ENCODE peak calls at places on chromosomes 4 and X, in nine cellular contexts. Z is EL; K is NCI-H524; Y is activated naive CD8-positive, alpha-beta T cell treated with anti-CD3 and anti-CD28 coated beads, Interleukin-2, amount 50 U/mL, for 24 hours; J is stimulated activated CD4-positive, alpha-beta T cell treated with anti-CD3 and anti-CD28 coated beads, Interleukin-15, amount 100 ng/mL, for 24 hours; P is coronary artery; O is NCI-H1436; G is ELR; C is HEK293T. R is an unnamed sample.

GRCh38 chr4:19408488-19408887 is 843.2 kb upstream of the SLIT2 start:
- DNase-seq in Z (no peak), K (no peak), Y (no peak), J (no peak), P (no peak), O (no peak), G (no peak), C (no peak), R (no peak)

GRCh38 chr4:151324124-151324448 is 1.3 kb downstream of the SH3D19 start:
- DNase-seq in Z (no peak), K (no peak), Y (no peak), J (no peak), P (no peak), O (no peak), G (no peak), C (no peak), R (no peak)

GRCh38 chrX:46254623-46255022 is 290.6 kb downstream of the ZNF674 start:
- DNase-seq in Z (peak), K (no peak), Y (no peak), J (no peak), P (no peak), O (no peak), G (no peak), C (no peak), R (no peak)

GRCh38 chrX:49972313-49972712 is 49.9 kb downstream of the CLCN5 start:
- DNase-seq in Z (no peak), K (no peak), Y (no peak), J (no peak), P (no peak), O (no peak), G (no peak), C (no peak), R (no peak)

GRCh38 chrX:29662101-29662500 is 553.3 kb upstream of the MAGEB2 start:
- DNase-seq in Z (peak), K (no peak), Y (no peak), J (no peak), P (no peak), O (no peak), G (peak), C (no peak), R (no peak)

GRCh38 chrX:40539214-40540142 is 41.3 kb upstream of the ATP6AP2 start:
- DNase-seq in Z (peak), K (peak), Y (peak), J (peak), P (no peak), O (peak), G (peak), C (peak), R (peak)

GRCh38 chr4:119587796-119588195 is 40.8 kb downstream of the PDE5A start:
- DNase-seq in Z (no peak), K (no peak), Y (no peak), J (no peak), P (no peak), O (peak), G (no peak), C (no peak), R (no peak)

GRCh38 chr4:6779667-6780565 is 2.6 kb upstream of the KIAA0232 start:
- DNase-seq in Z (no peak), K (peak), Y (no peak), J (no peak), P (no peak), O (peak), G (no peak), C (no peak), R (peak)

GRCh38 chrX:94834226-94834625 is 1160.2 kb downstream of the FAM133A start:
- DNase-seq in Z (no peak), K (no peak), Y (no peak), J (no peak), P (no peak), O (no peak), G (no peak), C (no peak), R (no peak)

GRCh38 chr4:173528378-173529321 is 1.4 kb downstream of the HAND2 start:
- DNase-seq in Z (peak), K (peak), Y (no peak), J (no peak), P (no peak), O (no peak), G (peak), C (no peak), R (peak)

GRCh38 chrX:115284877-115285276 is 4.6 kb upstream of the LUZP4 start:
- DNase-seq in Z (no peak), K (no peak), Y (no peak), J (no peak), P (no peak), O (no peak), G (peak), C (no peak), R (no peak)

GRCh38 chr4:90190510-90190909 is 63.3 kb downstream of the CCSER1 start:
- DNase-seq in Z (no peak), K (peak), Y (no peak), J (no peak), P (no peak), O (no peak), G (no peak), C (no peak), R (no peak)

GRCh38 chr4:60611762-60612496 is 588.2 kb upstream of the ADGRL3 start:
- DNase-seq in Z (peak), K (no peak), Y (no peak), J (no peak), P (no peak), O (no peak), G (peak), C (no peak), R (no peak)

GRCh38 chr4:113131621-113132020 is 82.2 kb downstream of the ANK2 start:
- DNase-seq in Z (no peak), K (no peak), Y (no peak), J (no peak), P (no peak), O (no peak), G (no peak), C (no peak), R (no peak)

GRCh38 chrX:128739539-128739938 is 687.3 kb upstream of the ACTRT1 start:
- DNase-seq in Z (no peak), K (no peak), Y (no peak), J (no peak), P (no peak), O (no peak), G (no peak), C (no peak), R (no peak)

GRCh38 chr4:128979934-128980333 is 113.4 kb downstream of the SCLT1 start:
- DNase-seq in Z (peak), K (peak), Y (no peak), J (no peak), P (no peak), O (no peak), G (peak), C (no peak), R (no peak)

GRCh38 chr4:40718571-40718970 is 31.2 kb upstream of the NSUN7 start:
- DNase-seq in Z (no peak), K (peak), Y (no peak), J (no peak), P (no peak), O (peak), G (no peak), C (no peak), R (no peak)

R was measured in HuH-7.